ENCODE peak calls at places on chromosome 5, in nine cellular contexts. One of them, this sample, is unnamed.
A peak's percentile ranks its signal among the peaks of the same experiment; 100 is the strongest.

GRCh38 chr5:66717455-66718373 is 121.5 kb downstream of the MAST4 start:
- DNase-seq in kidney: no peak
- DNase-seq in IMR-90: no peak
- DNase-seq in Peyer's patch: no peak
- DNase-seq in CD4-positive, CD25-positive, alpha-beta regulatory T cell: no peak
- DNase-seq in aorta: no peak
- DNase-seq in HFF-Myc: no peak
- DNase-seq in ascending aorta: no peak
- DNase-seq in fibroblast of lung: no peak
- DNase-seq in this sample: no peak

GRCh38 chr5:140312067-140312790 is 9.3 kb upstream of the PFDN1 start:
- DNase-seq in kidney: no peak
- DNase-seq in IMR-90: peak; percentile 99
- DNase-seq in Peyer's patch: no peak
- DNase-seq in CD4-positive, CD25-positive, alpha-beta regulatory T cell: no peak
- DNase-seq in aorta: no peak
- DNase-seq in HFF-Myc: peak; percentile 47
- DNase-seq in ascending aorta: no peak
- DNase-seq in fibroblast of lung: peak; percentile 87
- DNase-seq in this sample: peak; percentile 79

GRCh38 chr5:93705896-93706295 is 35.5 kb downstream of the POU5F2 start:
- DNase-seq in kidney: no peak
- DNase-seq in IMR-90: peak; percentile 57
- DNase-seq in Peyer's patch: no peak
- DNase-seq in CD4-positive, CD25-positive, alpha-beta regulatory T cell: no peak
- DNase-seq in aorta: no peak
- DNase-seq in HFF-Myc: peak; percentile 19
- DNase-seq in ascending aorta: no peak
- DNase-seq in fibroblast of lung: peak; percentile 59
- DNase-seq in this sample: no peak

GRCh38 chr5:170333161-170333909 is 35.8 kb upstream of the LCP2 start:
- DNase-seq in kidney: no peak
- DNase-seq in IMR-90: no peak
- DNase-seq in Peyer's patch: peak; percentile 74
- DNase-seq in CD4-positive, CD25-positive, alpha-beta regulatory T cell: peak; percentile 54
- DNase-seq in aorta: no peak
- DNase-seq in HFF-Myc: no peak
- DNase-seq in ascending aorta: peak; percentile 37
- DNase-seq in fibroblast of lung: no peak
- DNase-seq in this sample: no peak

GRCh38 chr5:6522337-6522736 is 73.7 kb downstream of the UBE2QL1 start:
- DNase-seq in kidney: no peak
- DNase-seq in IMR-90: no peak
- DNase-seq in Peyer's patch: no peak
- DNase-seq in CD4-positive, CD25-positive, alpha-beta regulatory T cell: no peak
- DNase-seq in aorta: no peak
- DNase-seq in HFF-Myc: no peak
- DNase-seq in ascending aorta: no peak
- DNase-seq in fibroblast of lung: no peak
- DNase-seq in this sample: no peak

GRCh38 chr5:109857405-109858031 is 167.8 kb downstream of the MAN2A1 start:
- DNase-seq in kidney: no peak
- DNase-seq in IMR-90: no peak
- DNase-seq in Peyer's patch: peak; percentile 22
- DNase-seq in CD4-positive, CD25-positive, alpha-beta regulatory T cell: no peak
- DNase-seq in aorta: no peak
- DNase-seq in HFF-Myc: no peak
- DNase-seq in ascending aorta: no peak
- DNase-seq in fibroblast of lung: no peak
- DNase-seq in this sample: no peak

GRCh38 chr5:173383711-173384110 is 55.5 kb upstream of the STC2 start:
- DNase-seq in kidney: no peak
- DNase-seq in IMR-90: peak; percentile 31
- DNase-seq in Peyer's patch: no peak
- DNase-seq in CD4-positive, CD25-positive, alpha-beta regulatory T cell: no peak
- DNase-seq in aorta: no peak
- DNase-seq in HFF-Myc: no peak
- DNase-seq in ascending aorta: no peak
- DNase-seq in fibroblast of lung: no peak
- DNase-seq in this sample: no peak

GRCh38 chr5:43227655-43228054 is 35.6 kb downstream of the NIM1K start:
- DNase-seq in kidney: no peak
- DNase-seq in IMR-90: peak; percentile 64
- DNase-seq in Peyer's patch: no peak
- DNase-seq in CD4-positive, CD25-positive, alpha-beta regulatory T cell: no peak
- DNase-seq in aorta: no peak
- DNase-seq in HFF-Myc: peak; percentile 24
- DNase-seq in ascending aorta: no peak
- DNase-seq in fibroblast of lung: peak; percentile 82
- DNase-seq in this sample: peak; percentile 18

DNA sequence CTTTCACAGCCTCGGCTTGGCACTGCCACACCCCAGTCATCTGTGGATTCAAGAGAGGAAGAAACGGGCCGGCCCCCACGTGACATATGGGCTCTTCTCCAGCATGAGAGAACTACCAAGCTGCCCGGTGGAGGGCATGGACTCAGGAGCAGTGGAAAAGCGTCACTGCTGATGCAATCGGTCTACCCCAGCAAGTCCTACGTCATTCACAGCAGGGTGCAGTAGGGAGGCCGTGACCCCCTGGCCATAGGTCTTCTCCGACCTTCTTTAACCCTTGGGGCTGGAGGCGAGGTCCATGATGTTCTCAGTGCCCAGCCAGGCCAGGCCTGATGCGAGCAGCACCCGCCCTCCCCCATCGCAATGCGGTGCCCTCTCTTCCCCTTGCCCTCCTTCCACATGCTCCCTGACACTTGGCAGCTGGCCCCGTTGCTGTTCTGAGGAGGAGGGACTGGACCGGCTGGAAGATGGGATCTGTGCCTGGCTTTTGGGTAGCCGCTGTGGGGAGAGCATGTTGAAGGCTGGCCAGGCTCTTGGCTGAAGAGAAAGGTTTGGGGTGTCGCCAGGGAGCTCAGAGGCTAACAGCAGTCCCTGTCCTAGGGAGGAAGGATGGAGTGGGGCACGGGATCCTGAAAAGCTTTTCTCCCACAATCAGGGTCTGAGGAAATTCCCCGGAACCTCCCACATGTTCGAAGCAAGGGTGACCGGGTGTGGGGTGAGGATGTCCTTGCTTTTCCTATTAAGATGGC is 89.8 kb downstream of the LIFR start:
- DNase-seq in kidney: peak; percentile 96
- DNase-seq in IMR-90: no peak
- DNase-seq in Peyer's patch: peak; percentile 23
- DNase-seq in CD4-positive, CD25-positive, alpha-beta regulatory T cell: no peak
- DNase-seq in aorta: peak; percentile 92
- DNase-seq in HFF-Myc: no peak
- DNase-seq in ascending aorta: peak; percentile 39
- DNase-seq in fibroblast of lung: peak; percentile 98
- DNase-seq in this sample: no peak
- H3K4me3 ChIP-seq in kidney: no peak overlapping the region
- H3K4me3 ChIP-seq in IMR-90: no peak overlapping the region
- H3K4me3 ChIP-seq in Peyer's patch: no peak overlapping the region
- H3K4me3 ChIP-seq in CD4-positive, CD25-positive, alpha-beta regulatory T cell: no peak overlapping the region
- H3K4me3 ChIP-seq in aorta: no peak overlapping the region
- H3K4me3 ChIP-seq in HFF-Myc: no peak overlapping the region
- H3K4me3 ChIP-seq in ascending aorta: peak overlapping the region; percentile 41
- H3K4me3 ChIP-seq in fibroblast of lung: no peak overlapping the region
- H3K4me3 ChIP-seq in this sample: no peak overlapping the region

GRCh38 chr5:8633706-8634105 is 764.8 kb downstream of the MTRR start:
- DNase-seq in kidney: no peak
- DNase-seq in IMR-90: peak; percentile 37
- DNase-seq in Peyer's patch: no peak
- DNase-seq in CD4-positive, CD25-positive, alpha-beta regulatory T cell: no peak
- DNase-seq in aorta: no peak
- DNase-seq in HFF-Myc: peak; percentile 25
- DNase-seq in ascending aorta: no peak
- DNase-seq in fibroblast of lung: peak; percentile 53
- DNase-seq in this sample: peak; percentile 29
- H3K4me3 ChIP-seq in kidney: no peak overlapping the region
- H3K4me3 ChIP-seq in IMR-90: no peak overlapping the region
- H3K4me3 ChIP-seq in Peyer's patch: no peak overlapping the region
- H3K4me3 ChIP-seq in CD4-positive, CD25-positive, alpha-beta regulatory T cell: no peak overlapping the region
- H3K4me3 ChIP-seq in aorta: no peak overlapping the region
- H3K4me3 ChIP-seq in HFF-Myc: no peak overlapping the region
- H3K4me3 ChIP-seq in ascending aorta: no peak overlapping the region
- H3K4me3 ChIP-seq in fibroblast of lung: no peak overlapping the region
- H3K4me3 ChIP-seq in this sample: no peak overlapping the region

DNA sequence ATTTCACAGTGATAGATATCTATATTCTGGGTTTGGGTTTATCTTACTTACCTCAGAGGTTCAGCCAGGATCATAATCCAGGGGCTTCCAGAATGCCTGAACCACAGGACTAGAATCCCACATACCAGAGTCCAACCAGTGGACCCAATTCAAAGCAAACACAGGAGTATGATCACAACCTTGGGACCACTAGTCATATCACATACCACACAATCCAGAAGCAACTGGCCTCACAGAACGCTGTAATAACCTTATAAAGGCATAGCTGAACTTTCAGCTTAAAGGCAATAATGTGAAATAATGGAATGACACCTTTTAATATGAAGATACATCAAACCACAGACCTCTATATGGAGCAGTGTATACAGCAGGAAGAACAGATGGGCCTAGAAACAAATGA is 25.3 kb downstream of the RAPGEF6 start:
- DNase-seq in kidney: no peak
- DNase-seq in IMR-90: peak; percentile 61
- DNase-seq in Peyer's patch: no peak
- DNase-seq in CD4-positive, CD25-positive, alpha-beta regulatory T cell: no peak
- DNase-seq in aorta: no peak
- DNase-seq in HFF-Myc: no peak
- DNase-seq in ascending aorta: no peak
- DNase-seq in fibroblast of lung: no peak
- DNase-seq in this sample: no peak
- H3K4me3 ChIP-seq in kidney: no peak overlapping the region
- H3K4me3 ChIP-seq in IMR-90: no peak overlapping the region
- H3K4me3 ChIP-seq in Peyer's patch: no peak overlapping the region
- H3K4me3 ChIP-seq in CD4-positive, CD25-positive, alpha-beta regulatory T cell: no peak overlapping the region
- H3K4me3 ChIP-seq in aorta: no peak overlapping the region
- H3K4me3 ChIP-seq in HFF-Myc: no peak overlapping the region
- H3K4me3 ChIP-seq in ascending aorta: no peak overlapping the region
- H3K4me3 ChIP-seq in fibroblast of lung: no peak overlapping the region
- H3K4me3 ChIP-seq in this sample: no peak overlapping the region

DNA sequence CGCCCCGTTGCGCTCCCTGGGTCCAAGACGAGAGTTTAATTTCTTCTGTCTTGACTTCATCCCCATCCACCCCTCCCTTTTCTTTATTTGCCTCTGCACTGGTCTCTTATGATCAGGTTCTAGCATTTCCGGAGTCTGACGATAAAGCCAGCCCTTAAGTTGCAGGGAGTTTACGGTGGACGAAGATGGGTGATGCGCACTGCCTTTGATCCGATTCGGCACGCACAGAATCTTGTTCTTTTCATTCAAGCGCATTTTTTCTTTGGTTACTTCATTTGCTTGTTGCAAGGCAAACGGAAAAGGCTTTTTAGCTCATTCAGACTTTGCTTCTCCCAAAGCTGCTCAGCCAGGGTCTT is 490 bp upstream of the MCTP1 start:
- DNase-seq in kidney: no peak
- DNase-seq in IMR-90: no peak
- DNase-seq in Peyer's patch: no peak
- DNase-seq in CD4-positive, CD25-positive, alpha-beta regulatory T cell: no peak
- DNase-seq in aorta: no peak
- DNase-seq in HFF-Myc: no peak
- DNase-seq in ascending aorta: no peak
- DNase-seq in fibroblast of lung: peak; percentile 9
- DNase-seq in this sample: no peak
- H3K4me3 ChIP-seq in kidney: peak overlapping the region; percentile 53
- H3K4me3 ChIP-seq in IMR-90: no peak overlapping the region
- H3K4me3 ChIP-seq in Peyer's patch: no peak overlapping the region
- H3K4me3 ChIP-seq in CD4-positive, CD25-positive, alpha-beta regulatory T cell: no peak overlapping the region
- H3K4me3 ChIP-seq in aorta: no peak overlapping the region
- H3K4me3 ChIP-seq in HFF-Myc: no peak overlapping the region
- H3K4me3 ChIP-seq in ascending aorta: peak overlapping the region; percentile 72
- H3K4me3 ChIP-seq in fibroblast of lung: no peak overlapping the region
- H3K4me3 ChIP-seq in this sample: no peak overlapping the region

DNA sequence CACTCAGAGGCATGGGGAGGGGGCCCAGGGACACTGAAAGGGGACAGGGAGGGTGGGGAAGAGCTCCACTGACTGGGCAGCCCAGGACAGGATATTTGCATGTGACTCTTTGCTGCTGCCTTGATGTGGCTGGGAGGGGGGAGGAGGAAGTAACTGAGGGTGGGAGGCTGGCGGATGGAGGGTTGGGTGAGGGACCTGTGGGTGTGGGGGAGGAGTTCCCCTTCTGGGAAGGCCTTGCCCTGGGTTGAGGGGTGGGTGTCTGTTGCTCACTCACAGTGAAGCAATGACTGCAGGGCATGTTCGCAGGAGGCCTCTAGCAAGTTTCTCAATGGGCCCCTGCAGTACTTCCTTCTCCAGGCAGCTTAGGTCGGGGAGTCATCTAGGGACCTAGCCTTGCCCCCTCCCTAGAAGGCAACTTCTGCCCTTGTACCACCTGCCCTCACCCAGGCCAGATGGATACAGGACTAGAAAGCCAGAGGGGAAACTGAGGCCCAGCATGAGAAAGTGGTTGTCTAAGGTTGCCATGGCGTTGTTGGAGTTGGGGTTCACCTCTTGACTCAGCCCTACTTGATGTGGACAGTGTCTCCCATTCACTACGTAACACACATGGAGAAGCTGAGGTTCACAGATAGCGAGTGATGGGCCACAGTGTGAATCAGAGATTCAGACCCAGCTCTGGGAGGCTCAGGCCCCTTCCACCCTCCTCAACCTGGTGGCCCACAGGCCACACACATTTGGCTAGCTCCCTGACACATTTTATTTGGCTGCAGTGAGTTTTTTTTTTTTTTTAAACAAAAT is 3.0 kb downstream of the GRK6 start:
- DNase-seq in kidney: peak; percentile 88
- DNase-seq in IMR-90: no peak
- DNase-seq in Peyer's patch: peak; percentile 91
- DNase-seq in CD4-positive, CD25-positive, alpha-beta regulatory T cell: peak; percentile 70
- DNase-seq in aorta: peak; percentile 80
- DNase-seq in HFF-Myc: no peak
- DNase-seq in ascending aorta: peak; percentile 61
- DNase-seq in fibroblast of lung: no peak
- DNase-seq in this sample: no peak
- H3K4me3 ChIP-seq in kidney: no peak overlapping the region
- H3K4me3 ChIP-seq in IMR-90: no peak overlapping the region
- H3K4me3 ChIP-seq in Peyer's patch: no peak overlapping the region
- H3K4me3 ChIP-seq in CD4-positive, CD25-positive, alpha-beta regulatory T cell: peak overlapping the region; percentile 83
- H3K4me3 ChIP-seq in aorta: no peak overlapping the region
- H3K4me3 ChIP-seq in HFF-Myc: no peak overlapping the region
- H3K4me3 ChIP-seq in ascending aorta: no peak overlapping the region
- H3K4me3 ChIP-seq in fibroblast of lung: no peak overlapping the region
- H3K4me3 ChIP-seq in this sample: no peak overlapping the region

This sample was measured in AG09309.